ENCODE peak calls at places on chromosomes 3 and 15, in seven cellular contexts. J is mucosa of gallbladder; N is stimulated activated CD4-positive, alpha-beta T cell treated with anti-CD3 and anti-CD28 coated beads, Interleukin-15, amount 100 ng/mL, for 1 hour; W is ovary; T is left lobe of liver; K is tibial artery; A is cardiac muscle cell. H is an unnamed sample.

GRCh38 chr3:188546835-188547670 is 393.1 kb downstream of the LPP start:
- DNase-seq in A (no peak), J (no peak), T (no peak), W (no peak), N (no peak), K (no peak), H (no peak)

GRCh38 chr15:85014932-85015331 is 33.3 kb downstream of the PDE8A start:
- DNase-seq in J (no peak), K (no peak), W (no peak), N (no peak), A (no peak), T (no peak), H (no peak)

GRCh38 chr15:99443768-99444446 is 121.9 kb upstream of the MEF2A start:
- DNase-seq in J (no peak), K (peak), N (no peak), W (peak), A (no peak), T (peak), H (peak)

GRCh38 chr3:52844290-52844985 is 9.6 kb upstream of the MUSTN1 start:
- DNase-seq in T (peak), N (no peak), J (no peak), K (peak), W (no peak), A (no peak), H (no peak)

GRCh38 chr15:45773149-45773548 is 138.3 kb downstream of the SQOR start:
- DNase-seq in T (no peak), J (no peak), W (no peak), A (no peak), N (no peak), K (no peak), H (peak)

GRCh38 chr3:128495435-128495970 is 2.5 kb upstream of the GATA2 start:
- DNase-seq in N (no peak), T (peak), J (no peak), W (no peak), K (peak), A (no peak), H (no peak)

GRCh38 chr3:27713435-27713880 is 8.7 kb downstream of the EOMES start:
- DNase-seq in T (no peak), A (peak), W (no peak), N (no peak), K (no peak), J (no peak), H (peak)

GRCh38 chr3:157152438-157152837 is 7.5 kb downstream of the CCNL1 start:
- DNase-seq in T (no peak), A (no peak), N (no peak), J (no peak), K (no peak), W (no peak), H (no peak)

GRCh38 chr15:69798481-69799315 is 299.0 kb downstream of the TLE3 start:
- DNase-seq in N (no peak), T (peak), J (no peak), W (peak), K (peak), A (no peak), H (no peak)

GRCh38 chr3:120642368-120642948 is 39.6 kb downstream of the HGD start:
- DNase-seq in N (no peak), J (no peak), K (no peak), T (no peak), A (no peak), W (no peak), H (peak)

GRCh38 chr3:82163907-82164520 is 402.6 kb upstream of the GBE1 start:
- DNase-seq in T (no peak), J (no peak), W (no peak), A (no peak), N (no peak), K (no peak), H (peak)